ENCODE peak calls at places on chromosomes 13 and 19, in seven cellular contexts. I is choroid plexus epithelial cell, A is heart left ventricle, F is mucosa of descending colon, O is tibial nerve, Q is foreskin fibroblast, H is WTC11. S is an unnamed sample.

GRCh38 chr19:4744451-4745170 is 21.0 kb upstream of the DPP9 start:
- DNase-seq in Q (peak; percentile 89), O (peak; percentile 22), F (no peak), I (peak; percentile 90), A (no peak), H (no peak), S (no peak)

GRCh38 chr13:51995677-51996551 is 15.3 kb downstream of the ATP7B start:
- DNase-seq in Q (no peak), F (peak; percentile 59), I (no peak), O (no peak), A (no peak), H (no peak), S (no peak)

GRCh38 chr13:52744842-52745241 is 5.2 kb upstream of the CNMD start:
- DNase-seq in I (no peak), H (no peak), O (no peak), F (no peak), A (no peak), Q (no peak), S (no peak)

GRCh38 chr13:43331676-43332075 is 308.3 kb downstream of the DNAJC15 start:
- DNase-seq in H (no peak), Q (no peak), A (no peak), O (no peak), I (peak; percentile 18), F (no peak), S (no peak)

GRCh38 chr19:51294211-51294976 is 17.1 kb upstream of the IGLON5 start:
- DNase-seq in Q (no peak), I (no peak), H (no peak), O (no peak), F (no peak), A (no peak), S (no peak)

GRCh38 chr13:38850868-38851626 is 139.6 kb downstream of the STOML3 start:
- DNase-seq in A (no peak), H (no peak), O (no peak), Q (no peak), I (no peak), F (no peak), S (no peak)

GRCh38 chr19:42252365-42253244 is 2.3 kb downstream of the ERF start:
- DNase-seq in F (no peak), Q (peak; percentile 64), H (no peak), O (no peak), I (peak; percentile 55), A (no peak), S (peak; percentile 81)

GRCh38 chr19:38654478-38655079 is 7.1 kb downstream of the ACTN4 start:
- DNase-seq in H (no peak), A (no peak), F (no peak), Q (no peak), O (no peak), I (no peak), S (no peak)

GRCh38 chr13:101942535-101943157 is 459.2 kb downstream of the FGF14 start:
- DNase-seq in I (no peak), F (no peak), Q (no peak), A (no peak), O (no peak), H (no peak), S (no peak)

GRCh38 chr13:47638627-47639026 is 362.4 kb downstream of the SUCLA2 start:
- DNase-seq in F (no peak), A (no peak), O (no peak), H (no peak), I (no peak), Q (no peak), S (no peak)

GRCh38 chr19:3201072-3201700 is 15.5 kb downstream of the NCLN start:
- DNase-seq in Q (no peak), F (no peak), O (no peak), A (peak; percentile 49), I (no peak), H (no peak), S (no peak)

GRCh38 chr19:335072-335471 is 9.5 kb downstream of the MIER2 start:
- DNase-seq in O (no peak), I (no peak), A (no peak), Q (no peak), F (no peak), H (no peak), S (no peak)

GRCh38 chr13:113947321-113948033 is 26.4 kb downstream of the C13orf46 start:
- DNase-seq in A (peak; percentile 73), H (peak; percentile 30), F (peak; percentile 72), I (peak; percentile 70), Q (peak; percentile 64), O (peak; percentile 72), S (peak; percentile 67)

GRCh38 chr19:15115080-15115479 is 7.9 kb downstream of the SYDE1 start:
- DNase-seq in A (peak; percentile 90), I (peak; percentile 78), Q (peak; percentile 55), F (peak; percentile 53), H (no peak), O (peak; percentile 48), S (no peak)

GRCh38 chr19:4181053-4181508 is 1.3 kb downstream of the SIRT6 start:
- DNase-seq in H (no peak), A (no peak), O (no peak), Q (no peak), I (no peak), F (peak; percentile 41), S (no peak)

GRCh38 chr19:13727798-13728197 is 36.5 kb upstream of the MRI1 start:
- DNase-seq in I (peak; percentile 47), O (peak; percentile 53), H (no peak), F (no peak), A (no peak), Q (peak; percentile 22), S (no peak)

GRCh38 chr13:94435604-94436226 is 43.8 kb downstream of the DCT start:
- DNase-seq in O (no peak), H (no peak), A (no peak), Q (peak; percentile 16), F (no peak), I (peak; percentile 75), S (no peak)

GRCh38 chr13:60169239-60170031 is 5.7 kb upstream of the DIAPH3 start:
- DNase-seq in A (no peak), Q (no peak), I (no peak), F (no peak), O (no peak), H (no peak), S (no peak)

GRCh38 chr13:27765650-27766049 is 26.6 kb upstream of the GSX1 start:
- DNase-seq in Q (no peak), O (no peak), F (no peak), H (no peak), A (no peak), I (no peak), S (no peak)

GRCh38 chr19:3606690-3607289 is at the start of gene TBXA2R:
- DNase-seq in O (peak; percentile 82), H (peak; percentile 77), I (peak; percentile 58), F (peak; percentile 71), Q (peak; percentile 50), A (peak; percentile 89), S (peak; percentile 91)

GRCh38 chr13:24220086-24220703 is 59.7 kb downstream of the SPATA13 start:
- DNase-seq in F (peak; percentile 89), Q (peak; percentile 81), O (peak; percentile 83), I (peak; percentile 93), H (peak; percentile 25), A (no peak), S (no peak)

GRCh38 chr13:97856001-97856675 is 97.3 kb upstream of the IPO5 start:
- DNase-seq in F (peak; percentile 17), A (peak; percentile 68), O (peak; percentile 34), Q (peak; percentile 58), H (peak; percentile 29), I (peak; percentile 82), S (no peak)

GRCh38 chr13:18951412-18951811 is 230.2 kb downstream of the TUBA3C start:
- DNase-seq in H (no peak), Q (no peak), F (no peak), I (no peak), O (no peak), A (peak; percentile 47), S (peak; percentile 65)

GRCh38 chr13:57409656-57410055 is 221.9 kb upstream of the PCDH17 start:
- DNase-seq in A (no peak), Q (no peak), H (no peak), I (no peak), F (no peak), O (no peak), S (no peak)

GRCh38 chr19:33815410-33816340 is 19.0 kb downstream of the KCTD15 start:
- DNase-seq in H (no peak), F (no peak), I (peak; percentile 57), A (peak; percentile 28), Q (peak; percentile 18), O (no peak), S (peak; percentile 31)

GRCh38 chr13:74290324-74290773 is 156.1 kb upstream of the KLF12 start:
- DNase-seq in O (no peak), Q (no peak), F (peak; percentile 19), I (peak; percentile 98), H (peak; percentile 11), A (no peak), S (no peak)

GRCh38 chr13:74287672-74288169 is 153.5 kb upstream of the KLF12 start:
- DNase-seq in F (peak; percentile 88), I (peak; percentile 85), O (peak; percentile 60), H (peak; percentile 52), Q (peak; percentile 75), A (peak; percentile 74), S (peak; percentile 89)

GRCh38 chr13:74289130-74289529 is 154.9 kb upstream of the KLF12 start:
- DNase-seq in A (no peak), Q (no peak), F (no peak), O (no peak), H (no peak), I (no peak), S (no peak)

GRCh38 chr13:74288361-74288911 is 154.2 kb upstream of the KLF12 start:
- DNase-seq in O (no peak), A (peak; percentile 68), F (peak; percentile 49), H (peak; percentile 16), Q (no peak), I (no peak), S (peak; percentile 79)

DNA sequence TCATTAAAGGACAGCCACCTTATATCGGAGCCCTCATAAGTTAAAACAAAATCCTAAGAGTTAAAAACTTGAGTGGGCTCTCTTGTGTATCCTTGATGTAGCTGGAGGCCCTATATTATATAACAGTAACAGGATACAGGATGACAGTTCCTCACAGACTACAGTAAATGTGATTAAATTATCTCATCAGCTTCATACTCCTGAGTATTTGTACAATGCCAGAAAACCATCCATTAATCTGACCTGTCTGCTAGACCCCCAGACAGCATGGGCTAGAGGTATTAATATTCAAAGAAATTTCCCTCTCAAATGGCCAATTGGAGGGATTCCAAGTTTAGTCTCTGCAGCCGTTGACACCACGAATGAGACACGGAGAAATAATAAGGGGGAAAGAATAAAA is 155.7 kb upstream of the KLF12 start:
- DNase-seq in I (no peak), O (no peak), H (no peak), A (no peak), F (no peak), Q (no peak), S (no peak)
- TF ChIP-seq CTCF in I (no peak), O (no peak), H (no peak), A (no peak), F (no peak), Q (no peak), S (no peak)

GRCh38 chr19:35038623-35039512 is 2.7 kb upstream of the HPN start:
- DNase-seq in H (no peak), A (no peak), F (no peak), O (no peak), I (no peak), Q (no peak), S (no peak)
- TF ChIP-seq CTCF in H (no peak), A (no peak), F (no peak), O (no peak), I (no peak), Q (no peak), S (no peak)

GRCh38 chr19:49017666-49018351 is 918 bp upstream of the LHB start:
- DNase-seq in Q (peak; percentile 48), O (no peak), I (peak; percentile 62), A (peak; percentile 77), F (peak; percentile 49), H (peak; percentile 66), S (peak; percentile 90)
- TF ChIP-seq CTCF in Q (peak; percentile 39), O (peak; percentile 38), I (peak; percentile 61), A (peak; percentile 38), F (peak; percentile 33), H (no peak), S (no peak)

GRCh38 chr19:32748497-32748896 is 28.9 kb downstream of the TDRD12 start:
- DNase-seq in Q (no peak), H (peak; percentile 17), A (no peak), F (peak; percentile 5), I (no peak), O (no peak), S (no peak)
- TF ChIP-seq CTCF in Q (no peak), H (no peak), A (no peak), F (no peak), I (no peak), O (no peak), S (no peak)

S was measured in spleen.